ENCODE peak calls at places on chromosomes 11 and 22, in eight cellular contexts. M is tibial artery, A is hepatocyte, J is neuronal stem cell, Q is endothelial cell of umbilical vein, T is Peyer's patch, O is cardiac muscle cell, S is RWPE2. D is an unnamed sample.
A peak's percentile ranks its signal among the peaks of the same experiment; 100 is the strongest.

GRCh38 chr22:42601879-42602465 is 12.7 kb downstream of the POLDIP3 start:
- DNase-seq in M (no peak), A (no peak), J (no peak), Q (no peak), T (no peak), O (no peak), S (no peak), D (no peak)

GRCh38 chr22:38569181-38569971 is 607 bp downstream of the DMC1 start:
- DNase-seq in M (no peak), A (no peak), J (no peak), Q (no peak), T (no peak), O (no peak), S (no peak), D (no peak)

GRCh38 chr11:75896843-75897419 is 81.9 kb downstream of the UVRAG start:
- DNase-seq in M (no peak), A (peak; percentile 50), J (peak; percentile 21), Q (peak; percentile 63), T (no peak), O (peak; percentile 64), S (no peak), D (no peak)

GRCh38 chr11:94706211-94706610 is 61.9 kb upstream of the AMOTL1 start:
- DNase-seq in M (no peak), A (peak; percentile 10), J (no peak), Q (no peak), T (no peak), O (no peak), S (peak; percentile 85), D (peak; percentile 98)

GRCh38 chr11:104625246-104625645 is 273.0 kb downstream of the CASP12 start:
- DNase-seq in M (no peak), A (no peak), J (no peak), Q (peak; percentile 25), T (no peak), O (peak; percentile 60), S (no peak), D (no peak)

GRCh38 chr11:4887591-4887990 is 5.9 kb downstream of the OR51T1 start:
- DNase-seq in M (no peak), A (no peak), J (no peak), Q (no peak), T (no peak), O (peak; percentile 52), S (no peak), D (no peak)

GRCh38 chr11:87859583-87859982 is 315.7 kb downstream of the RAB38 start:
- DNase-seq in M (no peak), A (no peak), J (no peak), Q (peak; percentile 34), T (no peak), O (no peak), S (no peak), D (peak; percentile 21)

GRCh38 chr11:20293992-20294391 is 69.5 kb upstream of the HTATIP2 start:
- DNase-seq in M (no peak), A (no peak), J (no peak), Q (no peak), T (no peak), O (no peak), S (no peak), D (no peak)

GRCh38 chr11:17791144-17791543 is 56.6 kb downstream of the KCNC1 start:
- DNase-seq in M (no peak), A (no peak), J (no peak), Q (no peak), T (no peak), O (no peak), S (no peak), D (no peak)

GRCh38 chr11:36265793-36266628 is 23.2 kb downstream of the COMMD9 start:
- DNase-seq in M (peak; percentile 27), A (peak; percentile 70), J (peak; percentile 71), Q (peak; percentile 40), T (peak; percentile 65), O (peak; percentile 60), S (no peak), D (no peak)

GRCh38 chr22:25131198-25131887 is 68.3 kb upstream of the CRYBB3 start:
- DNase-seq in M (no peak), A (no peak), J (no peak), Q (no peak), T (no peak), O (no peak), S (no peak), D (no peak)
- H3K4me1 ChIP-seq in M (no peaks in the 10 kb centered on the region), A (peaks cover 11% of the 10 kb centered on the region), J (peaks cover 5% of the 10 kb centered on the region), Q (peaks cover 19% of the 10 kb centered on the region), T (no peaks in the 10 kb centered on the region), O (no peaks in the 10 kb centered on the region), S (peaks cover 12% of the 10 kb centered on the region), D (peaks cover 6% of the 10 kb centered on the region)

GRCh38 chr11:61959678-61960077 is 7.8 kb downstream of the FTH1 start:
- DNase-seq in M (no peak), A (no peak), J (no peak), Q (no peak), T (no peak), O (no peak), S (no peak), D (no peak)

GRCh38 chr11:61957028-61957770 is 7.0 kb downstream of the BEST1 start:
- DNase-seq in M (no peak), A (no peak), J (no peak), Q (no peak), T (peak; percentile 29), O (no peak), S (no peak), D (no peak)

GRCh38 chr11:61958590-61958989 is 8.4 kb downstream of the BEST1 start:
- DNase-seq in M (no peak), A (no peak), J (no peak), Q (no peak), T (no peak), O (no peak), S (no peak), D (no peak)

GRCh38 chr11:61960532-61960931 is 6.9 kb downstream of the FTH1 start:
- DNase-seq in M (no peak), A (no peak), J (no peak), Q (no peak), T (peak; percentile 33), O (no peak), S (no peak), D (no peak)

DNA sequence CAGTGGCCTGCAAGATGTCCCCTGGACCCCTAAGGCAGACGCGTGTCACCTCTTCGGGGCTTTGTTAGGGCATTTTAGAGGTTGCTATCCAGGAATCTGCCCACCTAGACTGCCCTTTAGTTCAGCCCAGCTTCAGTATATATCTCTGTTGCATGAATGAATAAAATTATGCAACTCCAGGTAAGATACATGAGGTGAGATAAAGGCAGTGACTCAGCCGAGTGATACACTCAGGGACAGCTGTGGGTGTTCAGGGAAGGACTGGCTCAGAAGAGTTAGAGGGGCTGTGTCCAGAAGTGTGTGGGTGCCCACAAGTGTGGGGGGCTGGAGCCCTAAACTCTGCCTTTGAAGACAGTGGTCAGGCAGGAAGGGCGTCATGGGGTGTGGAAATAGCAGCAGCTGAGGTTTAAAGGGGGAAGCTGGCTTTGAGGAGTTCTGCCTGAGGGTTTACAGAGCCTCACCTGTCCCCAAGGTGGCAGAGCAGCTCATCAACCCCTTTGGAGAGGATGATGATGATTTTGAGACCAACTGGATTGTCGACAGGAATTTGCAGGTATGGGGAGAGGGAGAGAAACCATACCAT is 8.3 kb downstream of the FTH1 start:
- DNase-seq in M (no peak), A (no peak), J (no peak), Q (no peak), T (peak; percentile 45), O (no peak), S (no peak), D (peak; percentile 69)
- H3K4me1 ChIP-seq in M (no peaks in the 10 kb centered on the region), A (peaks cover 34% of the 10 kb centered on the region), J (no peaks in the 10 kb centered on the region), Q (peaks cover 9% of the 10 kb centered on the region), T (peaks cover 24% of the 10 kb centered on the region), O (no peaks in the 10 kb centered on the region), S (peaks cover 4% of the 10 kb centered on the region), D (peaks cover 1% of the 10 kb centered on the region)

DNA sequence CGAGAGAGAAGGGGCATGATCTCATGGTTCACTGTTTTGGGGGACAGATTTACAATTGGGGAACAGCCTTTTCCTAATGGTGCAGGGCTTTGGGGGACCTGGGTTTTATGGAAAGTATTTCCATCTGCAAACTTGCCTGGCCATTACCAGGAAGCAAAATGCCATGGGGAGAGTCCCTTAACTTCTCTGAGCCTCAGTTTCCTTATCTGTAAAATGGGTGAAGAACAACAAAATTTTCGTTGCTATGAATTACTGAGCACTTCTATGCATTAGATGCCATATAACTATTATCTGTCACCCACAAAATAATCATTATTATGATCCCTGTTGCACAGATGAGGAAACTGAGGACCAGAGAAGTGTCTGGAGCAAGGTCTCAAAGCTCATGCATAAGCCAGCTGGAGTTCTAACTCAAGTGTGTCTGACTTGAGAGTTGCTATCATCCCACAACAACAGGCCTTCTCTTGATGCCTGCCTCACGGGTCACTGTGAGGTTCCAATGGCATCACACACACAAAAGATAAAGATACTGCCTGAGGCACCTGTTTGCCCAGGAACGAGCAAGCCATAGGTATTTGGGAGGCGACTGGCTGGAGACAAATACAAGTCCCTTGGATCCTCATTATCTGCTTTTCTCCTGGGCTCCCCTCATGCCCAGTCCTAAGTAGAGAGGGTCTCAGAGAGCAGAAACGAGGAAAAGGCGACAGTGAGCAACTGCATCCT is 15.8 kb downstream of the TPST2 start:
- DNase-seq in M (no peak), A (no peak), J (no peak), Q (no peak), T (no peak), O (no peak), S (no peak), D (no peak)
- H3K4me1 ChIP-seq in M (no peaks in the 10 kb centered on the region), A (no peaks in the 10 kb centered on the region), J (peaks cover 27% of the 10 kb centered on the region), Q (peaks cover 23% of the 10 kb centered on the region), T (peaks cover 4% of the 10 kb centered on the region), O (peaks cover 3% of the 10 kb centered on the region), S (peaks cover under 1% of the 10 kb centered on the region), D (peaks cover under 1% of the 10 kb centered on the region)

GRCh38 chr11:1488575-1489180 is 2.1 kb upstream of the MOB2 start:
- DNase-seq in M (peak; percentile 27), A (no peak), J (no peak), Q (no peak), T (no peak), O (no peak), S (peak; percentile 59), D (no peak)

GRCh38 chr11:1487851-1488574 is 1.4 kb upstream of the MOB2 start:
- DNase-seq in M (peak; percentile 21), A (no peak), J (no peak), Q (no peak), T (peak; percentile 41), O (no peak), S (no peak), D (no peak)

GRCh38 chr11:1486054-1486825 is at the start of gene MOB2:
- DNase-seq in M (peak; percentile 53), A (no peak), J (no peak), Q (peak; percentile 43), T (peak; percentile 71), O (peak; percentile 20), S (no peak), D (no peak)

GRCh38 chr11:1485504-1485885 is 1.1 kb downstream of the MOB2 start:
- DNase-seq in M (no peak), A (no peak), J (no peak), Q (no peak), T (peak; percentile 48), O (no peak), S (no peak), D (no peak)

DNA sequence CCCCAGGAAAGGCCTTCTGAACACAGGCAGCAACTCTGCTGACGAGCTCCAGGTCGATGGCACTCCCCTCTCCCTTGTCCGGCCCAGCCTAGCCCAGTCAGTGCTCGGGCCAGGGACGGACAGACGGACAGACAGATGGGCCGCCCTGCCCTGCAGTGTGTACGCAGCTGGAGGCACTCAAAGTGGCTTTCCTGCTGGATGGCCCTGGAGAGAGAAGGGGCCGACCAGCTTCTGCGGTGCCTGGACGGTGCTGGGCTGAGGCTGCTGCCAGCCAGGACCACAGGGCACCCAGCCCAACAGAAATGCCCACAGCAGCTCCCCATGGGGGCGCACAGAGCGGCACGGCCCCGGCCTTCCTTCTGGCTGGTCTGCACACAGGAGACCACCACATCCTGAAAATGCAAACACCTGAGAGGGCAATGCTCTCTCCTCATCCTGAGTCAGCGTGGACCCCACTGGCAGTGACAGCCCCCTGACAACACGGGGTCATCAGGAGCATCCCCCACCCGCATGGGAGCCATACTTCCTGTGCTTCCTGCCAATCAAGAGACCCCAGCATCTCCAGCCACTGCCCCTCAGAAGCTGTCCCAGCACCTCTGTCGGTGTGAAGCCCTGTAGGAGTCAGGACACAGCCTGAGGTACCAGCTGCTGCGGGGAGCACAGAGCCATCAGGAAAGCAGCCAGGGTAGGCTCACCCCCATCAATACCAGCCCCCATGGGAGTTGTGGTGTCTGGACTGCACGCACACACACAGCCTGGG is 692 bp upstream of the MOB2 start:
- DNase-seq in M (peak; percentile 33), A (no peak), J (no peak), Q (no peak), T (peak; percentile 42), O (no peak), S (peak; percentile 44), D (no peak)
- H3K4me1 ChIP-seq in M (no peaks in the 10 kb centered on the region), A (no peaks in the 10 kb centered on the region), J (peaks cover 4% of the 10 kb centered on the region), Q (no peaks in the 10 kb centered on the region), T (peaks cover 38% of the 10 kb centered on the region), O (peaks cover 26% of the 10 kb centered on the region), S (no peaks in the 10 kb centered on the region), D (no peaks in the 10 kb centered on the region)

D was measured in foreskin keratinocyte.